ENCODE peak calls at places on chromosomes 12 and 14, in ten cellular contexts. Q, X, P, I, F, D, B, K, V and N are unnamed samples.

GRCh38 chr12:27513155-27513824 is 10.7 kb upstream of the PPFIBP1 start:
- DNase-seq in Q (no peak), X (no peak), P (no peak), I (no peak), F (no peak), D (no peak), B (no peak), K (no peak), V (no peak), N (no peak)

GRCh38 chr12:105523164-105524057 is 192.9 kb downstream of the C12orf75 start:
- DNase-seq in Q (peak), X (peak), P (peak), I (no peak), F (no peak), D (peak), B (no peak), K (peak), V (peak), N (peak)

GRCh38 chr12:27528788-27529187 is 4.8 kb downstream of the PPFIBP1 start:
- DNase-seq in Q (no peak), X (no peak), P (no peak), I (no peak), F (no peak), D (no peak), B (no peak), K (no peak), V (no peak), N (no peak)

GRCh38 chr14:101665478-101666078 is 95.9 kb upstream of the PPP2R5C start:
- DNase-seq in Q (peak), X (peak), P (no peak), I (no peak), F (peak), D (peak), B (peak), K (peak), V (peak), N (no peak)

GRCh38 chr14:103108749-103109207 is 14.3 kb downstream of the EXOC3L4 start:
- DNase-seq in Q (peak), X (peak), P (peak), I (no peak), F (no peak), D (no peak), B (no peak), K (peak), V (no peak), N (no peak)

GRCh38 chr12:52794479-52795331 is 1.2 kb downstream of the KRT3 start:
- DNase-seq in Q (no peak), X (peak), P (no peak), I (no peak), F (no peak), D (no peak), B (no peak), K (peak), V (no peak), N (no peak)

GRCh38 chr12:41604830-41605229 is 416.7 kb downstream of the PDZRN4 start:
- DNase-seq in Q (peak), X (peak), P (no peak), I (no peak), F (no peak), D (no peak), B (no peak), K (no peak), V (no peak), N (no peak)

GRCh38 chr12:52633383-52633782 is 15.0 kb upstream of the KRT73 start:
- DNase-seq in Q (no peak), X (no peak), P (no peak), I (no peak), F (no peak), D (no peak), B (peak), K (no peak), V (no peak), N (no peak)

GRCh38 chr14:56490379-56490778 is 89.2 kb upstream of the TMEM260 start:
- DNase-seq in Q (no peak), X (peak), P (no peak), I (no peak), F (peak), D (no peak), B (peak), K (peak), V (no peak), N (no peak)

GRCh38 chr12:10716277-10716676 is 6.8 kb downstream of the YBX3 start:
- DNase-seq in Q (no peak), X (no peak), P (no peak), I (no peak), F (no peak), D (no peak), B (no peak), K (no peak), V (no peak), N (no peak)

GRCh38 chr14:93980464-93981201 is 4.3 kb upstream of the ASB2 start:
- DNase-seq in Q (no peak), X (no peak), P (peak), I (no peak), F (no peak), D (no peak), B (no peak), K (peak), V (no peak), N (no peak)

GRCh38 chr14:69090187-69090789 is 62.6 kb downstream of the DCAF5 start:
- DNase-seq in Q (peak), X (peak), P (no peak), I (no peak), F (peak), D (peak), B (peak), K (peak), V (no peak), N (no peak)

GRCh38 chr12:15928345-15928744 is 17.2 kb downstream of the DERA start:
- DNase-seq in Q (no peak), X (peak), P (no peak), I (no peak), F (no peak), D (no peak), B (no peak), K (peak), V (no peak), N (no peak)

GRCh38 chr12:25529738-25530137 is 23.3 kb downstream of the LMNTD1 start:
- DNase-seq in Q (no peak), X (no peak), P (no peak), I (no peak), F (no peak), D (no peak), B (no peak), K (peak), V (no peak), N (no peak)

GRCh38 chr14:23555533-23555881 is 564 bp upstream of the THTPA start:
- DNase-seq in Q (no peak), X (no peak), P (no peak), I (no peak), F (no peak), D (no peak), B (no peak), K (no peak), V (no peak), N (no peak)
- H3K27ac ChIP-seq in Q (peak), X (no peak), P (peak), I (peak), F (peak), D (peak), B (peak), K (no peak), V (no peak), N (peak)

GRCh38 chr12:111792155-111792876 is 25.6 kb downstream of the ALDH2 start:
- DNase-seq in Q (peak), X (no peak), P (peak), I (no peak), F (no peak), D (peak), B (no peak), K (peak), V (peak), N (no peak)
- H3K27ac ChIP-seq in Q (no peak), X (no peak), P (peak), I (no peak), F (no peak), D (peak), B (no peak), K (no peak), V (peak), N (peak)

DNA sequence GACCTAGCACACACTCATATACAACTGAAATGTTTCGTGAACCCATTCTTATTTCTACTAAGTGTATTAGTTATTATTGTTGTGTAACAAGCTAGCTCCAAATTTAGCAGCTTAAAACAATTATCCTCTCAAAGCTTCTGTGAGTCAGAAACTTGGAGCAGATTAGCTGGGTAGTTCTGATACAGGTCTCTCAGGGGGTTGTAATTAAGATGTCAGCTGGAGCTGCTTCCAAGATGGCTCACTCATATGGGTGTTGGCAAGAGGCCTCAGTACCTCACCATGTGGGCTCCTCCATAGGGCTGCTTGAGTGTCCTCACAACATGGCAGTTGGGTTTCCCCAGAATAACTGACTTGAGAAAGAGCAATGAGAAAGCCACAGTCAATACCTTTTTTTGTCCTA is 9.8 kb downstream of the GPR135 start:
- DNase-seq in Q (no peak), X (no peak), P (no peak), I (no peak), F (no peak), D (no peak), B (no peak), K (peak), V (no peak), N (no peak)
- H3K27ac ChIP-seq in Q (no peak), X (no peak), P (no peak), I (no peak), F (no peak), D (no peak), B (no peak), K (no peak), V (no peak), N (no peak)

DNA sequence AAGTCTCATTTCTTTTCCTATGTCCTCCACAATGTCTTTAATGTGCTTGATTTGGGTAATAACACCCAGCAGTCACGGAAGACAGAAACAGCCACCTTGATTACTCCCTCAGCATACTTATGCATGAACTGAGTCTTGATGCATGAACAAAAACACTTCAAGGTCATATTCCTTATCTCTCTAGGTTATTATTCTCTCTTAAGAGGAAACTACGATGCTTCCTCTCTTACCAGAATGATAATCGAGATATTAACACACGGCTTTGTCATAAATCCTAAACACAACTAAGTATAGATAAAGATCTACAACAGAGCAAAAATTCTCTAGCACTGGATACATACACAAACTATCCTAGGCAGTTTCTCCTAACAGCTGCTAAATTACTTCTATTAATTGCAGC is 583.5 kb upstream of the ATP2B1 start:
- DNase-seq in Q (no peak), X (no peak), P (no peak), I (no peak), F (no peak), D (no peak), B (no peak), K (no peak), V (no peak), N (no peak)
- H3K27ac ChIP-seq in Q (no peak), X (no peak), P (no peak), I (no peak), F (no peak), D (no peak), B (no peak), K (no peak), V (no peak), N (no peak)

GRCh38 chr12:121222847-121223246 is 12.9 kb downstream of the P2RX4 start:
- DNase-seq in Q (no peak), X (no peak), P (no peak), I (no peak), F (no peak), D (peak), B (no peak), K (no peak), V (no peak), N (no peak)
- H3K27ac ChIP-seq in Q (no peak), X (no peak), P (no peak), I (peak), F (no peak), D (peak), B (peak), K (no peak), V (no peak), N (no peak)

GRCh38 chr12:126212827-126213226 is 1147.6 kb downstream of the AACS start:
- DNase-seq in Q (no peak), X (no peak), P (no peak), I (no peak), F (no peak), D (no peak), B (no peak), K (no peak), V (no peak), N (no peak)

GRCh38 chr12:126204326-126204725 is 1139.1 kb downstream of the AACS start:
- DNase-seq in Q (no peak), X (no peak), P (no peak), I (no peak), F (no peak), D (no peak), B (no peak), K (no peak), V (no peak), N (no peak)

GRCh38 chr12:126210448-126210847 is 1145.2 kb downstream of the AACS start:
- DNase-seq in Q (no peak), X (no peak), P (no peak), I (no peak), F (no peak), D (no peak), B (no peak), K (no peak), V (no peak), N (no peak)

GRCh38 chr12:126210026-126210425 is 1144.8 kb downstream of the AACS start:
- DNase-seq in Q (no peak), X (no peak), P (no peak), I (no peak), F (no peak), D (no peak), B (no peak), K (no peak), V (no peak), N (no peak)
- H3K27ac ChIP-seq in Q (no peak), X (no peak), P (no peak), I (no peak), F (no peak), D (no peak), B (no peak), K (no peak), V (no peak), N (no peak)

GRCh38 chr12:108842364-108842763 is 15.0 kb downstream of the SSH1 start:
- DNase-seq in Q (no peak), X (no peak), P (no peak), I (no peak), F (no peak), D (no peak), B (no peak), K (no peak), V (no peak), N (no peak)
- H3K27ac ChIP-seq in Q (no peak), X (no peak), P (peak), I (no peak), F (peak), D (no peak), B (no peak), K (peak), V (no peak), N (no peak)

GRCh38 chr14:75649773-75650172 is 10.9 kb downstream of the ERG28 start:
- DNase-seq in Q (no peak), X (no peak), P (no peak), I (no peak), F (no peak), D (no peak), B (no peak), K (no peak), V (no peak), N (no peak)

GRCh38 chr14:75648066-75648838 is 12.4 kb downstream of the ERG28 start:
- DNase-seq in Q (peak), X (peak), P (peak), I (no peak), F (peak), D (no peak), B (no peak), K (peak), V (peak), N (peak)

GRCh38 chr14:75647650-75648049 is 13.0 kb downstream of the ERG28 start:
- DNase-seq in Q (no peak), X (no peak), P (no peak), I (no peak), F (no peak), D (no peak), B (no peak), K (peak), V (peak), N (no peak)

GRCh38 chr14:75649337-75649736 is 11.3 kb downstream of the ERG28 start:
- DNase-seq in Q (no peak), X (no peak), P (no peak), I (no peak), F (no peak), D (no peak), B (no peak), K (no peak), V (no peak), N (no peak)

GRCh38 chr14:75650253-75651058 is 10.2 kb downstream of the ERG28 start:
- DNase-seq in Q (no peak), X (no peak), P (no peak), I (no peak), F (no peak), D (peak), B (no peak), K (no peak), V (no peak), N (no peak)
- H3K27ac ChIP-seq in Q (no peak), X (no peak), P (no peak), I (no peak), F (no peak), D (no peak), B (no peak), K (no peak), V (no peak), N (no peak)